ENCODE peak calls at places on chromosomes 16 and 17, in five cellular contexts. T is upper lobe of right lung, B is esophagus squamous epithelium, Z is Peyer's patch, I is mammary epithelial cell. F is an unnamed sample. For H3K27me3 and H3K36me3, the result is how much of the 10 kb centered on the place peaks cover.

GRCh38 chr16:69830534-69831211 is 68.5 kb downstream of the WWP2 start:
- DNase-seq in T (no peak), B (no peak), Z (no peak), I (no peak), F (no peak)

GRCh38 chr17:40879026-40879425 is 6.0 kb downstream of the KRT20 start:
- DNase-seq in T (no peak), B (no peak), Z (no peak), I (no peak), F (no peak)

GRCh38 chr17:62935481-62935880 is 30.6 kb upstream of the TANC2 start:
- DNase-seq in T (no peak), B (no peak), Z (no peak), I (no peak), F (no peak)

GRCh38 chr17:34300652-34301390 is 15.3 kb downstream of the CCL11 start:
- DNase-seq in T (no peak), B (no peak), Z (no peak), I (no peak), F (no peak)

GRCh38 chr16:14955546-14956231 is 18.4 kb downstream of the NPIPA1 start:
- DNase-seq in T (no peak), B (no peak), Z (peak), I (no peak), F (peak)

GRCh38 chr17:9912146-9913099 is 7.4 kb upstream of the RCVRN start:
- DNase-seq in T (no peak), B (no peak), Z (no peak), I (no peak), F (no peak)

GRCh38 chr17:60165976-60166375 is 16.2 kb downstream of the CA4 start:
- DNase-seq in T (no peak), B (no peak), Z (peak), I (peak), F (no peak)

GRCh38 chr17:79765708-79766107 is 12.2 kb upstream of the CBX2 start:
- DNase-seq in T (no peak), B (no peak), Z (no peak), I (no peak), F (no peak)

GRCh38 chr17:78460951-78461944 is 82.8 kb downstream of the PGS1 start:
- DNase-seq in T (no peak), B (no peak), Z (no peak), I (no peak), F (peak)

GRCh38 chr16:2470603-2471015 is 488 bp upstream of the NTN3 start:
- DNase-seq in T (no peak), B (no peak), Z (no peak), I (no peak), F (no peak)

GRCh38 chr17:2120550-2121335 is 65.8 kb downstream of the HIC1 start:
- DNase-seq in T (no peak), B (no peak), Z (no peak), I (no peak), F (no peak)

GRCh38 chr17:29624586-29624985 is 1.9 kb upstream of the CORO6 start:
- DNase-seq in T (no peak), B (no peak), Z (no peak), I (no peak), F (no peak)

GRCh38 chr17:73765824-73766563 is 121.7 kb upstream of the SDK2 start:
- DNase-seq in T (no peak), B (no peak), Z (no peak), I (no peak), F (no peak)

GRCh38 chr17:1089915-1090314 is 89.9 kb downstream of the ABR start:
- DNase-seq in T (peak), B (no peak), Z (no peak), I (no peak), F (no peak)

GRCh38 chr17:66836063-66837005 is 1.4 kb downstream of the CACNG5 start:
- DNase-seq in T (no peak), B (no peak), Z (no peak), I (no peak), F (no peak)

GRCh38 chr16:85417156-85417860 is 195.8 kb upstream of the GSE1 start:
- DNase-seq in T (peak), B (no peak), Z (no peak), I (no peak), F (no peak)

GRCh38 chr17:48155889-48156670 is 48.5 kb downstream of the SNX11 start:
- DNase-seq in T (no peak), B (no peak), Z (no peak), I (no peak), F (peak)

GRCh38 chr16:27729516-27730304 is 179.8 kb downstream of the KATNIP start:
- DNase-seq in T (no peak), B (no peak), Z (no peak), I (no peak), F (no peak)

GRCh38 chr16:24598777-24599437 is 59.5 kb downstream of the RBBP6 start:
- DNase-seq in T (no peak), B (no peak), Z (no peak), I (no peak), F (no peak)

GRCh38 chr16:78434401-78434800 is 334.9 kb downstream of the WWOX start:
- DNase-seq in T (no peak), B (no peak), Z (no peak), I (no peak), F (no peak)

GRCh38 chr16:24070851-24071250 is 185.3 kb upstream of the CACNG3 start:
- DNase-seq in T (no peak), B (no peak), Z (no peak), I (peak), F (peak)

GRCh38 chr17:42288078-42288984 is at the start of gene STAT5A:
- DNase-seq in T (peak), B (peak), Z (peak), I (peak), F (peak)

GRCh38 chr17:12789976-12790805 is 893 bp downstream of the ARHGAP44 start:
- DNase-seq in T (peak), B (no peak), Z (peak), I (no peak), F (peak)

GRCh38 chr17:80725532-80725931 is 180.9 kb downstream of the RPTOR start:
- DNase-seq in T (no peak), B (no peak), Z (no peak), I (no peak), F (no peak)

GRCh38 chr17:29664743-29665479 is 42.2 kb upstream of the CORO6 start:
- DNase-seq in T (no peak), B (no peak), Z (no peak), I (peak), F (no peak)

GRCh38 chr17:80277751-80278671 is 17.4 kb downstream of the RNF213 start:
- DNase-seq in T (no peak), B (no peak), Z (no peak), I (peak), F (peak)

GRCh38 chr17:19726615-19727376 is 10.4 kb upstream of the SLC47A2 start:
- DNase-seq in T (no peak), B (no peak), Z (no peak), I (no peak), F (no peak)
- H3K4me3 ChIP-seq in T (no peak), B (no peak), Z (no peak), I (no peak), F (no peak)

GRCh38 chr17:49968380-49969133 is 433 bp upstream of the DLX4 start:
- DNase-seq in T (peak), B (no peak), Z (no peak), I (peak), F (peak)

GRCh38 chr17:49969794-49970389 is 902 bp downstream of the DLX4 start:
- DNase-seq in T (no peak), B (no peak), Z (no peak), I (no peak), F (peak)

GRCh38 chr17:49970498-49970897 is 1.5 kb downstream of the DLX4 start:
- DNase-seq in T (no peak), B (no peak), Z (no peak), I (no peak), F (no peak)

GRCh38 chr17:49967621-49968379 is 1.2 kb upstream of the DLX4 start:
- DNase-seq in T (no peak), B (no peak), Z (no peak), I (no peak), F (no peak)

DNA sequence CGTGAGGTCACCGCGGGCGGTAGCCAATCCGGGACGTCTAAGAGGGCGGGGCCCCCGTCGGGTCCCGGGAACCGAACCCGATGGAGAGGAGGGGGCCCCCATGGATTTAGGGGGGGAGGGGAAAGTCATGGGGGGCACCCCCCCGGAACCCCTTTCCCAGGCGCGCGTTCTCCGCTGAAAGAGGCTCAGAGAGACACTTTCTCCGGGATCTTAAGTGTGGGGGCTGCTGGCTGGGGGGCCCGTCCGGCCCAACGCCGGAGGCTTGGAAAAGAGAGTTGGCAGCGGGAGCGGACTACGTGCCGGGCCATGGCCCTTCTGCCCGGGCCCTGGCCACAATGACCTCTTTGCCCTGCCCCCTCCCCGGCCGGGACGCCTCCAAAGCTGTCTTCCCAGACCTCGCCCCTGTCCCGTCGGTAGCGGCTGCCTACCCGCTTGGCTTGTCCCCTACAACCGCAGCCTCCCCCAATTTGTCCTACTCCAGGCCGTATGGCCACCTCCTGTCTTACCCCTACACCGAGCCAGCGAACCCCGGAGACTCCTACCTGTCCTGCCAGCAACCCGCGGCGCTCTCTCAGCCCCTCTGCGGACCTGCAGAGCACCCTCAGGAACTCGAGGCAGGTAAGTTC is at the start of gene DLX4:
- DNase-seq in T (no peak), B (no peak), Z (no peak), I (no peak), F (peak)
- H3K27me3 ChIP-seq in T (half or more), B (half or more), Z (half or more), I (half or more), F (half or more)

DNA sequence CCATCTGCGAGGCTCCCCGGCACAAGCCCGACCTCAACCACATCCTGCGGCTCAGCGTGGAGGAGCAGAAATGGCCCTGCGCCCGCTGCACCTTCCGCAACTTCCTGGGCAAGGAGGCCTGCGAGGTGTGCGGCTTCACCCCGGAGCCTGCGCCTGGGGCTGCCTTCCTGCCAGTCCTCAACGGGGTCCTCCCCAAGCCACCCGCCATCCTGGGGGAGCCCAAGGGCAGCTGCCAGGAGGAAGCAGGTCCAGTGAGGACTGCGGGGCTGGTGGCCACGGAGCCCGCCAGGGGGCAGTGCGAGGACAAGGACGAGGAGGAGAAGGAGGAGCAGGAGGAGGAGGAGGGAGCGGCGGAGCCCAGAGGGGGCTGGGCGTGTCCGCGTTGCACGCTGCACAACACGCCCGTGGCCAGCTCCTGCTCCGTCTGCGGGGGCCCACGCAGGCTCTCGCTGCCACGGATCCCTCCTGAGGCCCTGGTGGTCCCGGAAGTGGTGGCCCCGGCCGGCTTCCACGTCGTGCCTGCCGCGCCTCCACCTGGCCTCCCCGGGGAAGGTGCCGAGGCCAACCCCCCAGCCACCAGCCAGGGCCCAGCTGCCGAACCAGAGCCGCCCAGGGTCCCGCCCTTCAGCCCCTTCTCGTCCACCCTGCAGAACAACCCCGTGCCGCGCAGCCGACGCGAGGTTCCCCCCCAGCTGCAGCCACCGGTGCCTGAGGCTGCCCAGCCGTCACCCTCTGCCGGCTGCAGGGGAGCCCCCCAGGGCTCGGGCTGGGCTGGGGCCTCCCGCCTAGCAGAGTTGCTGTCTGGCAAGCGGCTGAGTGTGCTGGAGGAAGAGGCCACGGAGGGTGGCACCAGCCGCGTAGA is 13.1 kb upstream of the PRR35 start:
- DNase-seq in T (peak), B (no peak), Z (peak), I (peak), F (peak)
- H3K36me3 ChIP-seq in T (under half), B (half or more), Z (half or more), I (under half), F (under half)

GRCh38 chr16:531494-532125 is 4.1 kb downstream of the CAPN15 start:
- DNase-seq in T (no peak), B (no peak), Z (no peak), I (no peak), F (no peak)

GRCh38 chr16:530111-530817 is 2.8 kb downstream of the CAPN15 start:
- DNase-seq in T (no peak), B (no peak), Z (peak), I (no peak), F (no peak)

GRCh38 chr16:527015-527903 is at the start of gene CAPN15:
- DNase-seq in T (peak), B (no peak), Z (peak), I (peak), F (peak)

GRCh38 chr16:528111-529011 is 849 bp downstream of the CAPN15 start:
- DNase-seq in T (no peak), B (no peak), Z (peak), I (peak), F (peak)

GRCh38 chr16:529012-529575 is 1.6 kb downstream of the CAPN15 start:
- DNase-seq in T (no peak), B (no peak), Z (no peak), I (no peak), F (no peak)
- H3K4me3 ChIP-seq in T (peak), B (peak), Z (peak), I (peak), F (peak)

GRCh38 chr16:88941933-88942909 is 34.8 kb downstream of the CBFA2T3 start:
- DNase-seq in T (no peak), B (no peak), Z (peak), I (no peak), F (peak)

GRCh38 chr16:88945473-88945872 is 31.5 kb downstream of the CBFA2T3 start:
- DNase-seq in T (no peak), B (no peak), Z (no peak), I (no peak), F (no peak)

GRCh38 chr16:88941051-88941932 is 35.7 kb downstream of the CBFA2T3 start:
- DNase-seq in T (no peak), B (no peak), Z (no peak), I (no peak), F (peak)

GRCh38 chr16:88943741-88944140 is 33.3 kb downstream of the CBFA2T3 start:
- DNase-seq in T (no peak), B (no peak), Z (no peak), I (no peak), F (no peak)

DNA sequence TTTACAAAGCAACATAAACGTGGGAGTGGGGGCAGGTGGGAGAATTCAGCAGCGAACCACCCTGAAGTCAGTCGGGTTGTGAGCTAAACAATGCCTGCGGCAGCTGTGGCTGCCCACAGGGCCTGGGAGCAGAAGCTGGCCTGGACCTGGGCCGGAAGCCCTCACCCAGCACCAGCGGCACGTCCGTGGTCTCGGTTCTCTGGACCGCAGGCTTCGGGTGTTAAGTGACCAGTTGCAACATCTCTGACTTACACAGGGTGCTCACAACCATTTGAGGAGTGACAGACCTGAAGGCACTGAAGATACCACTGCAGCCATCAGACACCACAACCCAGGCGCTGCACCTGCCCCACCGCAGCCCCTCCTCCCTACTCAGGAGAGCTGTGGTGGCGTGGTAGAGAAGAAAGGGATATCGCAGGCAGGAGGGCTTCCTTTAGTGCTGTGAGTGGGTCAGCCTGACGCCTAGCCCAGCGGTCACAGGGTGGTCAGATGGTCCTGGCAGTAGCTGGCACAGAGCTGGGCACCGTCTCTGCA is 33.8 kb downstream of the CBFA2T3 start:
- DNase-seq in T (no peak), B (no peak), Z (no peak), I (no peak), F (no peak)
- H3K27me3 ChIP-seq in T (under half), B (under half), Z (under half), I (under half), F (under half)

F was measured in H7.